ENCODE peak calls at places on chromosomes 3 and 15, in four cellular contexts. M is HepG2, X is GM12878, D is H1. Q is an unnamed sample.

GRCh38 chr15:90585863-90586262 is 56.1 kb downstream of the CRTC3 start:
- DNase-seq in M (no peak), X (no peak), D (no peak), Q (no peak)

GRCh38 chr3:11719406-11720219 is 75.9 kb upstream of the VGLL4 start:
- DNase-seq in M (peak; percentile 73), X (no peak), D (peak; percentile 76), Q (peak; percentile 66)

GRCh38 chr3:9142346-9142745 is 107.1 kb downstream of the SRGAP3 start:
- DNase-seq in M (no peak), X (no peak), D (no peak), Q (no peak)

GRCh38 chr3:99686955-99687612 is 48.7 kb downstream of the COL8A1 start:
- DNase-seq in M (peak; percentile 23), X (no peak), D (no peak), Q (peak; percentile 71)

GRCh38 chr3:39415983-39416382 is 9.5 kb downstream of the RPSA start:
- DNase-seq in M (no peak), X (no peak), D (no peak), Q (no peak)

GRCh38 chr15:31214158-31214863 is 112.3 kb upstream of the KLF13 start:
- DNase-seq in M (no peak), X (no peak), D (no peak), Q (no peak)

GRCh38 chr15:81060470-81060869 is 59.7 kb downstream of the TLNRD1 start:
- DNase-seq in M (no peak), X (no peak), D (no peak), Q (no peak)

GRCh38 chr15:94968133-94968532 is 736.8 kb downstream of the MCTP2 start:
- DNase-seq in M (no peak), X (no peak), D (no peak), Q (no peak)

GRCh38 chr3:79737530-79737929 is 30.3 kb downstream of the ROBO1 start:
- DNase-seq in M (no peak), X (no peak), D (no peak), Q (no peak)

GRCh38 chr3:46845860-46846623 is 17.2 kb downstream of the MYL3 start:
- DNase-seq in M (no peak), X (no peak), D (peak; percentile 56), Q (peak; percentile 56)

GRCh38 chr3:12227833-12228232 is 61.0 kb upstream of the PPARG start:
- DNase-seq in M (no peak), X (no peak), D (no peak), Q (no peak)

GRCh38 chr15:30940359-30940758 is 36.6 kb downstream of the FAN1 start:
- DNase-seq in M (no peak), X (no peak), D (no peak), Q (no peak)

GRCh38 chr15:74133071-74133702 is 2.8 kb downstream of the ISLR2 start:
- DNase-seq in M (no peak), X (no peak), D (no peak), Q (no peak)

GRCh38 chr3:139534992-139535879 is 4.3 kb downstream of the RBP1 start:
- DNase-seq in M (peak; percentile 44), X (no peak), D (no peak), Q (peak; percentile 90)

GRCh38 chr3:11362600-11362999 is 90.4 kb downstream of the ATG7 start:
- DNase-seq in M (peak; percentile 36), X (no peak), D (no peak), Q (no peak)

GRCh38 chr3:128584412-128585020 is 66.1 kb downstream of the RPN1 start:
- DNase-seq in M (peak; percentile 59), X (peak; percentile 4), D (no peak), Q (peak; percentile 83)

GRCh38 chr15:25787855-25788521 is 75.1 kb downstream of the ATP10A start:
- DNase-seq in M (peak; percentile 50), X (no peak), D (no peak), Q (no peak)

GRCh38 chr3:152348436-152349177 is 79.9 kb downstream of the MBNL1 start:
- DNase-seq in M (no peak), X (no peak), D (no peak), Q (peak; percentile 56)

GRCh38 chr3:11699083-11699427 is 55.3 kb upstream of the VGLL4 start:
- DNase-seq in M (no peak), X (no peak), D (no peak), Q (no peak)

GRCh38 chr15:80989110-80989517 is 505 bp downstream of the MESD start:
- DNase-seq in M (no peak), X (no peak), D (no peak), Q (no peak)

GRCh38 chr15:47218295-47218694 is 499.0 kb upstream of the SEMA6D start:
- DNase-seq in M (no peak), X (no peak), D (no peak), Q (no peak)

GRCh38 chr3:9681723-9682081 is 21.9 kb upstream of the CPNE9 start:
- DNase-seq in M (peak; percentile 58), X (no peak), D (no peak), Q (no peak)

GRCh38 chr3:40920041-40920440 is 279.3 kb upstream of the CTNNB1 start:
- DNase-seq in M (no peak), X (peak; percentile 19), D (no peak), Q (no peak)

GRCh38 chr15:84929795-84930371 is 45.4 kb downstream of the SLC28A1 start:
- DNase-seq in M (peak; percentile 90), X (no peak), D (no peak), Q (no peak)

GRCh38 chr3:114155370-114155821 is 23.5 kb downstream of the DRD3 start:
- DNase-seq in M (peak; percentile 21), X (no peak), D (no peak), Q (peak; percentile 41)

GRCh38 chr3:186990878-186991308 is 60.6 kb downstream of the ST6GAL1 start:
- DNase-seq in M (no peak), X (no peak), D (no peak), Q (no peak)

GRCh38 chr3:184117649-184118048 is 17.5 kb upstream of the EIF2B5 start:
- DNase-seq in M (no peak), X (no peak), D (no peak), Q (no peak)

GRCh38 chr3:161576733-161577510 is 80.3 kb downstream of the OTOL1 start:
- DNase-seq in M (no peak), X (no peak), D (no peak), Q (no peak)

GRCh38 chr3:125156491-125156890 is 56.1 kb downstream of the SLC12A8 start:
- DNase-seq in M (no peak), X (no peak), D (no peak), Q (no peak)

GRCh38 chr3:90011136-90011535 is 903.7 kb downstream of the EPHA3 start:
- DNase-seq in M (no peak), X (no peak), D (no peak), Q (no peak)

GRCh38 chr3:32147935-32148334 is 41.5 kb downstream of the GPD1L start:
- DNase-seq in M (no peak), X (no peak), D (no peak), Q (no peak)

DNA sequence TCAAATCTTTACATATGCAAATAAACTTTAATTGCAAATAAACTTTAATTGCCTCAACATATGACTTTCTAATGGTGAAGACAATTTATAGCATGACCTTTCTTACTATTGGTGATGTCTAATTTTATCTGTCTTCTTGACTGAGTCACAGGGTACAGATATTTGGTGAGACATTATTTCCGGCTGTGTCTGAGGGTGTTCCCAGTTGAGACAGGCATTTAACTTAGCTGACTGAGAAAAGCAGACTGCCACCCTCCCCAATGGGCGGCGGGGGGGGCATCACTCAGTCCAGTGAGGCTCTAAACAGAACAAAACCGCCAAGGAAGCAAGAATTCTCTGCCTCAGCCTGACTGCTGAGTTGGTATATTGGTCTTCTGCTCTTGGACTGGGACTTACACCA is 160.0 kb downstream of the TBL1XR1 start:
- DNase-seq in M (no peak), X (no peak), D (no peak), Q (no peak)
- TF ChIP-seq MAX in M (no peak), X (no peak), D (no peak), Q (no peak)

DNA sequence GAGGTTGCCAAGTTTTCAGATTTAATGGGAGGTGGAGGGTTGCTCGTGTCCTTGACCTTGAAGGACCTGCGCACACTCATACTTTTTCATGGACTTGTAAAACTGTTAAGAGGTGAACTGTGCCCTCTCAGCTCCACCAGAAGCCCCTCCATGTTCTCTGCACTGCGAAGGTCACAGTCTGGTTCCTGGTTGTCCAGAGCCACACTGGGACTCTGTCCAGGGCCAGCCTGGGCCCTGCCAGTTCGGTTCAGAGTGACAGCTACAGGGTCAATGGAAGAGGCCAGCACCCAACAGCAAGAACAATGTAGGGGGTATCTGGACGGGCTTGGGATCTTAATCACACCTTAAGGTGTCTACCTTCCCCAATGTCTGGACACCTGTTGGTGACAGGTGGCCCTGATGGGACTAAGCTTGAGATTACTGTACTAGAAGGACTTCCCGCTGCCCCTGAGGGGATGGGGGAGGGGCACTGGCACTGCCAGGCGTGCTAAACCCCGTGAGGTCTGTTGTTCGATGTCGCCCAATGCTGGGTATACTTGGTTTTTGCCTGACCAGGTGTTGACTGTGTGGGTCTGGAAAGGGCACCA is 34.7 kb downstream of the GRK7 start:
- DNase-seq in M (no peak), X (no peak), D (no peak), Q (no peak)
- H3K9ac ChIP-seq in M (no peak overlapping the region), X (peak overlapping the region; percentile 19), D (peak overlapping the region; percentile 30), Q (peak overlapping the region; percentile 36)

DNA sequence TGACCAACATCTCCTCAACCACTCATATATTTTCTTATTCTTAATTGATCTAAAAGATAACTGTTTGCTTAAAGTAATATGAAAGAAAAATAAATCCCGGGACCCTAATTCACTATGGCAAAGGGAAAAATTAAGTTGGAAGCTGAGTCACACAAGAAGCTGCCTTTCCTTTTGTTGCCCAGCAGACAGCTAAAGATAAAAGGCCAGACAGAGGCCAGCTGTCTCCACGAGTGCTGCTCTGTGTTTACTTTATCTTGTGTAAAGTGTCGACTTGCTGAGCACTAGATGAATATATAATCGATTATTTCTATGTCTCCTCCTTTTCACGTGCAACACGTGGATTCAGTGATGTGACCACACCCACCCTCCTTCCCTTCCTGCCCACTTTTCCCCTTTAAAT is 52.8 kb upstream of the NSMCE3 start:
- DNase-seq in M (no peak), X (no peak), D (no peak), Q (peak; percentile 23)
- TF ChIP-seq MAX in M (no peak), X (no peak), D (no peak), Q (peak; percentile 33)

GRCh38 chr15:33195283-33195682 is 769 bp upstream of the FMN1 start:
- DNase-seq in M (no peak), X (no peak), D (no peak), Q (no peak)
- H3K9ac ChIP-seq in M (no peak overlapping the region), X (no peak overlapping the region), D (peak overlapping the region; percentile 31), Q (no peak overlapping the region)

GRCh38 chr3:131007782-131008181 is 18.8 kb downstream of the ASTE1 start:
- DNase-seq in M (no peak), X (no peak), D (no peak), Q (no peak)
- TF ChIP-seq MAX in M (no peak), X (no peak), D (no peak), Q (no peak)